ENCODE peak calls at places on chromosomes 2 and 18, in eight cellular contexts. A is MCF 10A, E is cardiac fibroblast, B is endothelial cell, S is tibial nerve, I is chondrocyte, X is GM06990, P is H9. H is an unnamed sample.

GRCh38 chr2:136242687-136243277 is 124.8 kb upstream of the CXCR4 start:
- DNase-seq in E (peak; percentile 15), I (no peak), X (no peak), P (no peak), A (no peak), B (no peak), S (no peak), H (no peak)

GRCh38 chr2:235640900-235641299 is 147.1 kb downstream of the AGAP1 start:
- DNase-seq in P (no peak), X (no peak), B (no peak), I (no peak), E (no peak), A (no peak), S (no peak), H (no peak)

GRCh38 chr2:231680284-231680991 is 27.9 kb upstream of the PTMA start:
- DNase-seq in A (peak; percentile 77), X (no peak), P (peak; percentile 93), S (no peak), E (no peak), B (peak; percentile 46), I (no peak), H (no peak)

GRCh38 chr2:20433249-20433648 is 13.6 kb upstream of the RHOB start:
- DNase-seq in A (no peak), S (no peak), P (no peak), E (no peak), B (no peak), X (no peak), I (no peak), H (peak; percentile 41)

GRCh38 chr18:24878289-24878688 is 417.9 kb downstream of the HRH4 start:
- DNase-seq in S (peak; percentile 67), X (no peak), B (peak; percentile 31), P (no peak), I (no peak), A (peak; percentile 22), E (peak; percentile 61), H (no peak)

GRCh38 chr2:178413472-178414265 is 37.3 kb downstream of the PRKRA start:
- DNase-seq in B (peak; percentile 76), I (no peak), X (peak; percentile 89), E (peak; percentile 86), A (peak; percentile 78), S (peak; percentile 64), P (peak; percentile 85), H (peak; percentile 80)

GRCh38 chr18:33871363-33872025 is 293.5 kb downstream of the ASXL3 start:
- DNase-seq in S (no peak), I (no peak), B (no peak), P (no peak), X (no peak), E (no peak), A (no peak), H (no peak)

GRCh38 chr2:108182489-108182888 is 57.3 kb upstream of the SULT1C3 start:
- DNase-seq in E (peak; percentile 52), X (no peak), P (peak; percentile 70), I (no peak), A (peak; percentile 38), B (peak; percentile 62), S (no peak), H (no peak)

GRCh38 chr2:196758474-196759377 is 40.8 kb downstream of the GTF3C3 start:
- DNase-seq in X (no peak), S (no peak), P (no peak), E (peak; percentile 57), A (peak; percentile 2), B (no peak), I (no peak), H (no peak)

GRCh38 chr2:233823731-233824121 is 30.6 kb downstream of the HJURP start:
- DNase-seq in I (peak; percentile 63), A (no peak), E (no peak), B (no peak), X (no peak), S (no peak), P (peak; percentile 19), H (no peak)

GRCh38 chr2:45992021-45992745 is 305.0 kb upstream of the EPAS1 start:
- DNase-seq in E (peak; percentile 80), S (peak; percentile 40), P (no peak), A (peak; percentile 99), B (no peak), X (no peak), I (no peak), H (no peak)

GRCh38 chr2:44904578-44904977 is 36.9 kb upstream of the SIX3 start:
- DNase-seq in X (no peak), A (no peak), E (no peak), I (no peak), B (no peak), P (no peak), S (no peak), H (no peak)

GRCh38 chr2:44902767-44903166 is 38.7 kb upstream of the SIX3 start:
- DNase-seq in X (no peak), B (no peak), I (no peak), E (no peak), A (peak; percentile 6), P (no peak), S (no peak), H (no peak)

GRCh38 chr2:44897406-44897805 is 44.1 kb upstream of the SIX3 start:
- DNase-seq in I (no peak), X (no peak), S (no peak), B (no peak), E (peak; percentile 11), P (no peak), A (peak; percentile 23), H (no peak)

GRCh38 chr2:44906972-44907371 is 34.5 kb upstream of the SIX3 start:
- DNase-seq in E (no peak), S (no peak), X (no peak), I (no peak), B (no peak), A (no peak), P (no peak), H (no peak)

GRCh38 chr2:44902178-44902577 is 39.3 kb upstream of the SIX3 start:
- DNase-seq in E (no peak), P (no peak), X (no peak), I (no peak), A (no peak), B (no peak), S (no peak), H (no peak)
- TF ChIP-seq CTCF in E (no peak), P (no peak), X (no peak), I (no peak), A (no peak), B (no peak), S (no peak), H (no peak)

GRCh38 chr18:60671022-60671421 is 298.4 kb upstream of the MC4R start:
- DNase-seq in S (no peak), X (no peak), B (no peak), A (no peak), P (no peak), I (no peak), E (no peak), H (no peak)
- TF ChIP-seq CTCF in S (no peak), X (no peak), B (no peak), A (no peak), P (no peak), I (no peak), E (no peak), H (no peak)

GRCh38 chr2:54706622-54707021 is 16.8 kb upstream of the EML6 start:
- DNase-seq in X (no peak), S (no peak), E (no peak), P (no peak), A (no peak), I (no peak), B (no peak), H (no peak)

GRCh38 chr2:54709341-54709809 is 14.1 kb upstream of the EML6 start:
- DNase-seq in E (no peak), B (no peak), X (peak; percentile 10), A (no peak), I (no peak), S (no peak), P (peak; percentile 61), H (no peak)

GRCh38 chr2:54710216-54710615 is 13.2 kb upstream of the EML6 start:
- DNase-seq in E (no peak), B (no peak), S (no peak), I (peak; percentile 89), A (no peak), P (no peak), X (no peak), H (no peak)

GRCh38 chr2:54712516-54712915 is 10.9 kb upstream of the EML6 start:
- DNase-seq in I (no peak), A (no peak), B (no peak), S (no peak), E (no peak), X (no peak), P (no peak), H (no peak)

DNA sequence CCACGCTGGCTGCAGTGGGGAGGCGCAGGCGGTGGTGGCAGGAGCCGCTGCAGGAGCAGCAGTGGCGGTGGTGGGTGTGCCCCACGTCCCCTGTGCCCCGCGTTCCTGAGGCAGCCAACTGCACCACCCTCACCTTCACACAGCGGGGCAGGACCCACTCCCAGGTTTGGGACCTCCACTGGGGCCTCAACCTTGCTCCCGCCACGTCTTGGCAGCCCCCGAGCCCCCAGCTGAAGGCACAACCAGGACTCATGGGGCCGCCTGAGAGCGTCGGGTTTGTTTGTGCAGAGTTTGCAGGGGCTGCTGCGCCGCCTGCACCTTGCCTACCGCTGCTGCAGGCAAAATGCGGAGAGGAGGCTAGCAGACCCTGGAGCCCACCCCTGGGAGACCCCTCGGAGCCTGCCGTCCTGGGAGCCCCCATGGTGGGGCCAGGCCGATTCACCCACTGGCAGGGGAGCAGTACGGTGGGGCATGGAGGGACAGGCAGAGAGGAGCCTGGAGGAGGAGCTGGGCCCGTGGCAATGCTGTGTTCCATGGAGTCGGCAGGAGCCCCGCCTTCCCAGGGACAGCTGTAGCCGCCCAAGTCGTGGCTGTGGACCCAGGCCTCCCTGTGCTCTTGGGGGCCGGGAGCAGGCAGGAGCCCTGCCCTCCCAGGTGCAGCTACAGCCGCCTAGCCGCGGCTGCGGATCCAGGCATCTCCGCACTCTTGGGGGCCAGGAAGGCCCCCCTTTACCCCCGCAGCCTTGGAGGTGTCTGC is 14.7 kb upstream of the EML6 start:
- DNase-seq in A (no peak), P (peak; percentile 82), S (peak; percentile 19), E (no peak), X (peak; percentile 20), B (peak; percentile 45), I (peak; percentile 87), H (no peak)
- TF ChIP-seq CTCF in A (no peak), P (no peak), S (no peak), E (no peak), X (no peak), B (no peak), I (no peak), H (no peak)

GRCh38 chr2:172464340-172465129 is 37.1 kb downstream of the ITGA6 start:
- DNase-seq in P (no peak), A (peak; percentile 71), E (no peak), I (no peak), B (no peak), S (no peak), X (no peak), H (no peak)

GRCh38 chr2:172465417-172466334 is 38.3 kb downstream of the ITGA6 start:
- DNase-seq in B (peak; percentile 55), P (peak; percentile 52), S (peak; percentile 84), X (no peak), A (peak; percentile 82), E (peak; percentile 91), I (no peak), H (peak; percentile 85)

GRCh38 chr2:172471168-172471567 is 43.8 kb downstream of the ITGA6 start:
- DNase-seq in A (no peak), I (no peak), X (no peak), E (no peak), B (no peak), P (no peak), S (no peak), H (no peak)

GRCh38 chr2:172462393-172463381 is 35.3 kb downstream of the ITGA6 start:
- DNase-seq in I (no peak), A (peak; percentile 40), E (no peak), S (no peak), B (no peak), P (no peak), X (peak; percentile 6), H (no peak)

GRCh38 chr2:172467382-172467781 is 40.0 kb downstream of the ITGA6 start:
- DNase-seq in B (no peak), I (no peak), P (no peak), A (no peak), S (no peak), E (peak; percentile 22), X (no peak), H (no peak)
- TF ChIP-seq CTCF in B (no peak), I (peak; percentile 59), P (no peak), A (no peak), S (no peak), E (peak; percentile 35), X (peak; percentile 43), H (no peak)

H was measured in suprapubic skin.